ENCODE peak calls at places on chromosomes 1 and 21, in five cellular contexts. One of them, this sample, is unnamed.

GRCh38 chr21:34201441-34201838 is 128.1 kb downstream of the MRPS6 start:
- DNase-seq in mammary epithelial cell: no peak
- DNase-seq in brain microvascular endothelial cell: no peak
- DNase-seq in NCI-H446 treated with DMSO at 0.1 percent for 48 hours: no peak
- DNase-seq in hypothalamus: no peak
- DNase-seq in this sample: no peak

GRCh38 chr1:179951383-179952144 is 3.0 kb upstream of the CEP350 start:
- DNase-seq in mammary epithelial cell: no peak
- DNase-seq in brain microvascular endothelial cell: no peak
- DNase-seq in NCI-H446 treated with DMSO at 0.1 percent for 48 hours: no peak
- DNase-seq in hypothalamus: no peak
- DNase-seq in this sample: no peak

GRCh38 chr1:236193184-236193583 is 50.8 kb downstream of the GPR137B start:
- DNase-seq in mammary epithelial cell: no peak
- DNase-seq in brain microvascular endothelial cell: no peak
- DNase-seq in NCI-H446 treated with DMSO at 0.1 percent for 48 hours: no peak
- DNase-seq in hypothalamus: no peak
- DNase-seq in this sample: no peak

GRCh38 chr1:25022361-25023189 is 92.5 kb upstream of the RUNX3 start:
- DNase-seq in mammary epithelial cell: peak
- DNase-seq in brain microvascular endothelial cell: peak
- DNase-seq in NCI-H446 treated with DMSO at 0.1 percent for 48 hours: no peak
- DNase-seq in hypothalamus: no peak
- DNase-seq in this sample: peak

GRCh38 chr1:91731815-91732214 is 154.1 kb downstream of the TGFBR3 start:
- DNase-seq in mammary epithelial cell: peak
- DNase-seq in brain microvascular endothelial cell: no peak
- DNase-seq in NCI-H446 treated with DMSO at 0.1 percent for 48 hours: no peak
- DNase-seq in hypothalamus: no peak
- DNase-seq in this sample: peak

GRCh38 chr1:31795801-31796621 is 19.8 kb downstream of the SPOCD1 start:
- DNase-seq in mammary epithelial cell: no peak
- DNase-seq in brain microvascular endothelial cell: peak
- DNase-seq in NCI-H446 treated with DMSO at 0.1 percent for 48 hours: peak
- DNase-seq in hypothalamus: no peak
- DNase-seq in this sample: no peak

GRCh38 chr1:178501705-178502329 is 5.1 kb upstream of the CLEC20A start:
- DNase-seq in mammary epithelial cell: peak
- DNase-seq in brain microvascular endothelial cell: peak
- DNase-seq in NCI-H446 treated with DMSO at 0.1 percent for 48 hours: peak
- DNase-seq in hypothalamus: peak
- DNase-seq in this sample: no peak

GRCh38 chr1:42721926-42722325 is 18.1 kb downstream of the CLDN19 start:
- DNase-seq in mammary epithelial cell: peak
- DNase-seq in brain microvascular endothelial cell: no peak
- DNase-seq in NCI-H446 treated with DMSO at 0.1 percent for 48 hours: no peak
- DNase-seq in hypothalamus: no peak
- DNase-seq in this sample: no peak

GRCh38 chr1:46133946-46134345 is 1.5 kb upstream of the PIK3R3 start:
- DNase-seq in mammary epithelial cell: no peak
- DNase-seq in brain microvascular endothelial cell: no peak
- DNase-seq in NCI-H446 treated with DMSO at 0.1 percent for 48 hours: no peak
- DNase-seq in hypothalamus: no peak
- DNase-seq in this sample: no peak

GRCh38 chr1:67831850-67832513 is 1.3 kb downstream of the GNG12 start:
- DNase-seq in mammary epithelial cell: peak
- DNase-seq in brain microvascular endothelial cell: peak
- DNase-seq in NCI-H446 treated with DMSO at 0.1 percent for 48 hours: peak
- DNase-seq in hypothalamus: no peak
- DNase-seq in this sample: no peak

GRCh38 chr1:62391369-62391971 is 45.4 kb upstream of the USP1 start:
- DNase-seq in mammary epithelial cell: no peak
- DNase-seq in brain microvascular endothelial cell: peak
- DNase-seq in NCI-H446 treated with DMSO at 0.1 percent for 48 hours: no peak
- DNase-seq in hypothalamus: no peak
- DNase-seq in this sample: no peak

GRCh38 chr1:201706109-201706508 is 122.8 kb upstream of the IPO9 start:
- DNase-seq in mammary epithelial cell: no peak
- DNase-seq in brain microvascular endothelial cell: no peak
- DNase-seq in NCI-H446 treated with DMSO at 0.1 percent for 48 hours: peak
- DNase-seq in hypothalamus: no peak
- DNase-seq in this sample: no peak

GRCh38 chr1:8816831-8817412 is 518 bp downstream of the RERE start:
- DNase-seq in mammary epithelial cell: peak
- DNase-seq in brain microvascular endothelial cell: no peak
- DNase-seq in NCI-H446 treated with DMSO at 0.1 percent for 48 hours: no peak
- DNase-seq in hypothalamus: no peak
- DNase-seq in this sample: peak

GRCh38 chr1:156430305-156430704 is 61.3 kb downstream of the RHBG start:
- DNase-seq in mammary epithelial cell: no peak
- DNase-seq in brain microvascular endothelial cell: no peak
- DNase-seq in NCI-H446 treated with DMSO at 0.1 percent for 48 hours: no peak
- DNase-seq in hypothalamus: no peak
- DNase-seq in this sample: no peak

GRCh38 chr1:51070640-51071039 is 31.4 kb upstream of the C1orf185 start:
- DNase-seq in mammary epithelial cell: peak
- DNase-seq in brain microvascular endothelial cell: no peak
- DNase-seq in NCI-H446 treated with DMSO at 0.1 percent for 48 hours: no peak
- DNase-seq in hypothalamus: no peak
- DNase-seq in this sample: no peak

GRCh38 chr1:168752171-168752570 is 23.2 kb upstream of the DPT start:
- DNase-seq in mammary epithelial cell: peak
- DNase-seq in brain microvascular endothelial cell: no peak
- DNase-seq in NCI-H446 treated with DMSO at 0.1 percent for 48 hours: no peak
- DNase-seq in hypothalamus: no peak
- DNase-seq in this sample: no peak

GRCh38 chr1:157948547-157949152 is 44.8 kb upstream of the KIRREL1 start:
- DNase-seq in mammary epithelial cell: peak
- DNase-seq in brain microvascular endothelial cell: no peak
- DNase-seq in NCI-H446 treated with DMSO at 0.1 percent for 48 hours: no peak
- DNase-seq in hypothalamus: no peak
- DNase-seq in this sample: no peak

GRCh38 chr21:36150192-36150711 is 6.4 kb upstream of the DOP1B start:
- DNase-seq in mammary epithelial cell: no peak
- DNase-seq in brain microvascular endothelial cell: no peak
- DNase-seq in NCI-H446 treated with DMSO at 0.1 percent for 48 hours: no peak
- DNase-seq in hypothalamus: no peak
- DNase-seq in this sample: no peak

GRCh38 chr21:32712043-32712442 is 15.8 kb downstream of the SYNJ1 start:
- DNase-seq in mammary epithelial cell: no peak
- DNase-seq in brain microvascular endothelial cell: no peak
- DNase-seq in NCI-H446 treated with DMSO at 0.1 percent for 48 hours: no peak
- DNase-seq in hypothalamus: no peak
- DNase-seq in this sample: no peak

GRCh38 chr1:182662121-182662890 is 22.1 kb downstream of the RGS8 start:
- DNase-seq in mammary epithelial cell: no peak
- DNase-seq in brain microvascular endothelial cell: peak
- DNase-seq in NCI-H446 treated with DMSO at 0.1 percent for 48 hours: no peak
- DNase-seq in hypothalamus: no peak
- DNase-seq in this sample: no peak

GRCh38 chr1:58932820-58933598 is 149.2 kb upstream of the JUN start:
- DNase-seq in mammary epithelial cell: peak
- DNase-seq in brain microvascular endothelial cell: peak
- DNase-seq in NCI-H446 treated with DMSO at 0.1 percent for 48 hours: no peak
- DNase-seq in hypothalamus: no peak
- DNase-seq in this sample: no peak

GRCh38 chr1:22798083-22798482 is 87.4 kb downstream of the EPHB2 start:
- DNase-seq in mammary epithelial cell: no peak
- DNase-seq in brain microvascular endothelial cell: no peak
- DNase-seq in NCI-H446 treated with DMSO at 0.1 percent for 48 hours: no peak
- DNase-seq in hypothalamus: no peak
- DNase-seq in this sample: no peak

GRCh38 chr21:29185172-29185571 is 54.7 kb downstream of the MAP3K7CL start:
- DNase-seq in mammary epithelial cell: no peak
- DNase-seq in brain microvascular endothelial cell: no peak
- DNase-seq in NCI-H446 treated with DMSO at 0.1 percent for 48 hours: no peak
- DNase-seq in hypothalamus: no peak
- DNase-seq in this sample: no peak

GRCh38 chr1:114164840-114165543 is 11.3 kb upstream of the SYT6 start:
- DNase-seq in mammary epithelial cell: no peak
- DNase-seq in brain microvascular endothelial cell: no peak
- DNase-seq in NCI-H446 treated with DMSO at 0.1 percent for 48 hours: no peak
- DNase-seq in hypothalamus: no peak
- DNase-seq in this sample: no peak

GRCh38 chr1:115976062-115976899 is at the start of gene SLC22A15:
- DNase-seq in mammary epithelial cell: peak
- DNase-seq in brain microvascular endothelial cell: no peak
- DNase-seq in NCI-H446 treated with DMSO at 0.1 percent for 48 hours: no peak
- DNase-seq in hypothalamus: peak
- DNase-seq in this sample: peak

GRCh38 chr1:208238710-208239517 is 5.3 kb downstream of the PLXNA2 start:
- DNase-seq in mammary epithelial cell: peak
- DNase-seq in brain microvascular endothelial cell: peak
- DNase-seq in NCI-H446 treated with DMSO at 0.1 percent for 48 hours: peak
- DNase-seq in hypothalamus: no peak
- DNase-seq in this sample: no peak

GRCh38 chr1:157490337-157491165 is 61.8 kb downstream of the FCRL5 start:
- DNase-seq in mammary epithelial cell: peak
- DNase-seq in brain microvascular endothelial cell: peak
- DNase-seq in NCI-H446 treated with DMSO at 0.1 percent for 48 hours: no peak
- DNase-seq in hypothalamus: peak
- DNase-seq in this sample: no peak

GRCh38 chr1:202240956-202241355 is 47.4 kb downstream of the LGR6 start:
- DNase-seq in mammary epithelial cell: no peak
- DNase-seq in brain microvascular endothelial cell: no peak
- DNase-seq in NCI-H446 treated with DMSO at 0.1 percent for 48 hours: no peak
- DNase-seq in hypothalamus: no peak
- DNase-seq in this sample: no peak

GRCh38 chr1:99674665-99675064 is 28.8 kb downstream of the PALMD start:
- DNase-seq in mammary epithelial cell: peak
- DNase-seq in brain microvascular endothelial cell: no peak
- DNase-seq in NCI-H446 treated with DMSO at 0.1 percent for 48 hours: peak
- DNase-seq in hypothalamus: no peak
- DNase-seq in this sample: no peak

GRCh38 chr1:185864889-185865288 is 130.7 kb downstream of the HMCN1 start:
- DNase-seq in mammary epithelial cell: peak
- DNase-seq in brain microvascular endothelial cell: peak
- DNase-seq in NCI-H446 treated with DMSO at 0.1 percent for 48 hours: no peak
- DNase-seq in hypothalamus: no peak
- DNase-seq in this sample: no peak

GRCh38 chr1:45884700-45885099 is 81.3 kb downstream of the MAST2 start:
- DNase-seq in mammary epithelial cell: peak
- DNase-seq in brain microvascular endothelial cell: no peak
- DNase-seq in NCI-H446 treated with DMSO at 0.1 percent for 48 hours: no peak
- DNase-seq in hypothalamus: no peak
- DNase-seq in this sample: no peak